ENCODE peak calls at places on chromosomes 3 and 15, in five cellular contexts. W is neuronal stem cell; F is Calu3; R is activated CD8-positive, alpha-beta T cell treated with anti-CD3 and anti-CD28 coated beads, Interleukin-2, amount 10 ng/mL, durations not matched to agents 7 days and 5 days; Y is IMR-90. K is an unnamed sample.

GRCh38 chr15:91515188-91515754 is 338.2 kb upstream of the SLCO3A1 start:
- DNase-seq in W (no peak), F (peak; percentile 51), R (no peak), Y (peak; percentile 92), K (no peak)

GRCh38 chr3:171770689-171771620 is 39.3 kb downstream of the PLD1 start:
- DNase-seq in W (no peak), F (peak; percentile 69), R (no peak), Y (peak; percentile 92), K (no peak)

GRCh38 chr3:126026277-126026751 is 57.3 kb downstream of the ROPN1B start:
- DNase-seq in W (no peak), F (no peak), R (no peak), Y (no peak), K (no peak)

GRCh38 chr3:127177226-127177625 is 15.7 kb upstream of the PRR23E start:
- DNase-seq in W (no peak), F (peak; percentile 39), R (no peak), Y (no peak), K (peak; percentile 42)

GRCh38 chr3:122936335-122936734 is 91.2 kb downstream of the SEMA5B start:
- DNase-seq in W (no peak), F (no peak), R (no peak), Y (no peak), K (peak; percentile 52)

GRCh38 chr3:77328631-77329030 is 288.7 kb downstream of the ROBO2 start:
- DNase-seq in W (no peak), F (no peak), R (no peak), Y (peak; percentile 8), K (no peak)

GRCh38 chr15:77144028-77144427 is 73.1 kb upstream of the TSPAN3 start:
- DNase-seq in W (no peak), F (no peak), R (no peak), Y (peak; percentile 59), K (no peak)

GRCh38 chr15:42368096-42368495 is 8.8 kb downstream of the CAPN3 start:
- DNase-seq in W (no peak), F (no peak), R (no peak), Y (no peak), K (no peak)

GRCh38 chr3:98519351-98519750 is 3.4 kb downstream of the CLDND1 start:
- DNase-seq in W (no peak), F (no peak), R (no peak), Y (peak; percentile 35), K (no peak)

GRCh38 chr3:108620250-108620649 is 30.7 kb downstream of the DZIP3 start:
- DNase-seq in W (no peak), F (peak; percentile 3), R (no peak), Y (no peak), K (no peak)

GRCh38 chr3:145243875-145244274 is 917.1 kb downstream of the PLOD2 start:
- DNase-seq in W (no peak), F (no peak), R (no peak), Y (peak; percentile 53), K (no peak)

GRCh38 chr15:52013151-52013791 is 5.7 kb upstream of the MAPK6 start:
- DNase-seq in W (no peak), F (no peak), R (no peak), Y (peak; percentile 80), K (no peak)

GRCh38 chr15:93566777-93567176 is 477.8 kb upstream of the RGMA start:
- DNase-seq in W (no peak), F (no peak), R (no peak), Y (no peak), K (no peak)

GRCh38 chr3:55180936-55181535 is 253.2 kb upstream of the LRTM1 start:
- DNase-seq in W (no peak), F (peak; percentile 34), R (peak; percentile 33), Y (no peak), K (no peak)

GRCh38 chr3:193731656-193732055 is 138.6 kb downstream of the OPA1 start:
- DNase-seq in W (no peak), F (no peak), R (no peak), Y (no peak), K (no peak)

GRCh38 chr15:66703540-66703941 is 1.5 kb downstream of the SMAD6 start:
- DNase-seq in W (no peak), F (no peak), R (peak; percentile 32), Y (peak; percentile 55), K (no peak)

GRCh38 chr15:56587686-56588085 is 122.7 kb upstream of the MNS1 start:
- DNase-seq in W (no peak), F (no peak), R (no peak), Y (peak; percentile 71), K (no peak)

GRCh38 chr15:38226867-38227266 is 25.8 kb upstream of the SPRED1 start:
- DNase-seq in W (no peak), F (peak; percentile 65), R (no peak), Y (peak; percentile 94), K (no peak)

GRCh38 chr15:70430029-70430428 is 332.3 kb upstream of the TLE3 start:
- DNase-seq in W (no peak), F (no peak), R (no peak), Y (peak; percentile 77), K (no peak)

GRCh38 chr15:93146601-93147000 is 57.6 kb upstream of the RGMA start:
- DNase-seq in W (no peak), F (no peak), R (no peak), Y (no peak), K (no peak)

GRCh38 chr3:146513386-146514051 is 30.9 kb downstream of the PLSCR1 start:
- DNase-seq in W (no peak), F (no peak), R (no peak), Y (peak; percentile 16), K (no peak)

GRCh38 chr3:40079203-40079844 is 230.2 kb upstream of the EIF1B start:
- DNase-seq in W (no peak), F (no peak), R (no peak), Y (peak; percentile 8), K (no peak)

GRCh38 chr15:98753726-98754125 is 105.4 kb downstream of the IGF1R start:
- DNase-seq in W (peak; percentile 35), F (no peak), R (no peak), Y (no peak), K (no peak)

GRCh38 chr3:184479426-184480126 is 82.0 kb upstream of the EPHB3 start:
- DNase-seq in W (no peak), F (no peak), R (no peak), Y (no peak), K (no peak)

GRCh38 chr3:8387591-8387990 is 114.0 kb upstream of the LMCD1 start:
- DNase-seq in W (no peak), F (no peak), R (no peak), Y (no peak), K (no peak)

GRCh38 chr15:68312701-68313204 is 35.2 kb downstream of the FEM1B start:
- DNase-seq in W (no peak), F (no peak), R (no peak), Y (peak; percentile 75), K (peak; percentile 48)

GRCh38 chr3:121985841-121986240 is 36.2 kb downstream of the ILDR1 start:
- DNase-seq in W (peak; percentile 38), F (no peak), R (no peak), Y (no peak), K (no peak)

GRCh38 chr3:124758851-124759635 is 28.8 kb downstream of the UMPS start:
- DNase-seq in W (no peak), F (no peak), R (no peak), Y (no peak), K (no peak)

GRCh38 chr3:160052385-160053047 is 63.9 kb downstream of the IL12A start:
- DNase-seq in W (no peak), F (no peak), R (no peak), Y (peak; percentile 38), K (no peak)

GRCh38 chr3:38497026-38497425 is 886 bp downstream of the EXOG start:
- DNase-seq in W (no peak), F (no peak), R (no peak), Y (peak; percentile 40), K (no peak)

GRCh38 chr3:159850481-159850880 is 138.2 kb upstream of the IL12A start:
- DNase-seq in W (no peak), F (no peak), R (no peak), Y (no peak), K (no peak)

GRCh38 chr3:14491396-14492190 is 48.5 kb downstream of the GRIP2 start:
- DNase-seq in W (no peak), F (no peak), R (no peak), Y (no peak), K (no peak)